ENCODE peak calls at places on chromosomes 5 and 9, in five cellular contexts. B is HepG2, J is small intestine, K is fibroblast of lung, R is prostate gland. W is an unnamed sample. For H3K4me1, the result is how much of the 10 kb centered on the place peaks cover.

GRCh38 chr9:78187763-78188495 is 47.9 kb upstream of the CEP78 start:
- DNase-seq in B (no peak), J (no peak), K (no peak), R (no peak), W (no peak)

GRCh38 chr9:114633452-114634089 is 22.5 kb downstream of the TMEM268 start:
- DNase-seq in B (no peak), J (no peak), K (no peak), R (no peak), W (no peak)

GRCh38 chr5:98836175-98836574 is 62.7 kb downstream of the RGMB start:
- DNase-seq in B (no peak), J (no peak), K (no peak), R (no peak), W (no peak)

GRCh38 chr9:89740722-89741121 is 135.9 kb downstream of the GADD45G start:
- DNase-seq in B (no peak), J (peak), K (no peak), R (no peak), W (no peak)

GRCh38 chr5:106964102-106964501 is 706.6 kb downstream of the EFNA5 start:
- DNase-seq in B (no peak), J (peak), K (peak), R (no peak), W (no peak)

GRCh38 chr5:65796269-65796668 is 74.3 kb downstream of the NLN start:
- DNase-seq in B (no peak), J (no peak), K (no peak), R (no peak), W (no peak)

GRCh38 chr5:178131446-178131996 is 707 bp downstream of the RMND5B start:
- DNase-seq in B (no peak), J (no peak), K (no peak), R (no peak), W (no peak)

GRCh38 chr5:122152266-122152900 is 23.0 kb downstream of the ZNF474 start:
- DNase-seq in B (no peak), J (no peak), K (no peak), R (no peak), W (no peak)

GRCh38 chr9:36964791-36965190 is 69.3 kb downstream of the PAX5 start:
- DNase-seq in B (no peak), J (no peak), K (no peak), R (no peak), W (no peak)

GRCh38 chr9:136437839-136438547 is 1.7 kb downstream of the INPP5E start:
- DNase-seq in B (no peak), J (no peak), K (peak), R (no peak), W (no peak)

GRCh38 chr9:113910036-113910639 is 34.0 kb downstream of the ZNF618 start:
- DNase-seq in B (no peak), J (peak), K (no peak), R (peak), W (peak)

GRCh38 chr9:92295240-92295790 is 1.8 kb upstream of the IARS1 start:
- DNase-seq in B (no peak), J (no peak), K (no peak), R (no peak), W (peak)

GRCh38 chr9:37034320-37034937 is 361 bp upstream of the PAX5 start:
- DNase-seq in B (no peak), J (no peak), K (no peak), R (peak), W (no peak)

GRCh38 chr5:56561-57290 is 35.2 kb upstream of the PLEKHG4B start:
- DNase-seq in B (no peak), J (no peak), K (peak), R (no peak), W (no peak)

GRCh38 chr9:37329576-37329975 is 92.9 kb upstream of the GRHPR start:
- DNase-seq in B (no peak), J (peak), K (peak), R (no peak), W (no peak)

GRCh38 chr5:123803359-123803758 is 291.4 kb downstream of the CSNK1G3 start:
- DNase-seq in B (no peak), J (no peak), K (no peak), R (no peak), W (no peak)

GRCh38 chr5:73821003-73821402 is 195.0 kb downstream of the ARHGEF28 start:
- DNase-seq in B (no peak), J (no peak), K (no peak), R (no peak), W (no peak)

GRCh38 chr5:54969856-54970828 is 15.3 kb downstream of the ESM1 start:
- DNase-seq in B (no peak), J (no peak), K (no peak), R (no peak), W (no peak)

GRCh38 chr9:87567566-87567965 is 69.9 kb downstream of the DAPK1 start:
- DNase-seq in B (no peak), J (no peak), K (peak), R (no peak), W (no peak)

GRCh38 chr9:18768951-18769622 is 263.9 kb downstream of the SAXO1 start:
- DNase-seq in B (no peak), J (no peak), K (no peak), R (no peak), W (no peak)

GRCh38 chr5:142981886-142982820 is 212.0 kb downstream of the ARHGAP26 start:
- DNase-seq in B (peak), J (peak), K (peak), R (peak), W (peak)

GRCh38 chr5:143812085-143812705 is at the start of gene HMHB1:
- DNase-seq in B (no peak), J (no peak), K (no peak), R (no peak), W (no peak)

GRCh38 chr5:5572983-5573797 is 150.7 kb downstream of the ICE1 start:
- DNase-seq in B (no peak), J (no peak), K (no peak), R (no peak), W (no peak)

GRCh38 chr5:31900296-31900865 is 261.4 kb downstream of the PDZD2 start:
- DNase-seq in B (no peak), J (no peak), K (no peak), R (no peak), W (no peak)

GRCh38 chr5:162786234-162786633 is 651.2 kb upstream of the CCNG1 start:
- DNase-seq in B (no peak), J (no peak), K (no peak), R (no peak), W (no peak)

GRCh38 chr9:94639045-94639995 is at the start of gene FBP1:
- DNase-seq in B (no peak), J (peak), K (peak), R (no peak), W (peak)

GRCh38 chr5:115418788-115419187 is 122.3 kb upstream of the CCDC112 start:
- DNase-seq in B (no peak), J (peak), K (no peak), R (no peak), W (no peak)

GRCh38 chr5:80686757-80687156 is 32.0 kb upstream of the DHFR start:
- DNase-seq in B (peak), J (no peak), K (peak), R (no peak), W (no peak)

GRCh38 chr9:88938181-88938580 is 53.1 kb upstream of the S1PR3 start:
- DNase-seq in B (no peak), J (no peak), K (no peak), R (no peak), W (no peak)

GRCh38 chr9:130030821-130031481 is 12.0 kb downstream of the FNBP1 start:
- DNase-seq in B (peak), J (no peak), K (no peak), R (no peak), W (no peak)

GRCh38 chr9:130028493-130029222 is 14.3 kb downstream of the FNBP1 start:
- DNase-seq in B (peak), J (no peak), K (no peak), R (no peak), W (no peak)

GRCh38 chr9:130029591-130029990 is 13.4 kb downstream of the FNBP1 start:
- DNase-seq in B (no peak), J (no peak), K (no peak), R (no peak), W (no peak)

GRCh38 chr9:130027533-130028370 is 15.2 kb downstream of the FNBP1 start:
- DNase-seq in B (no peak), J (no peak), K (no peak), R (no peak), W (no peak)

DNA sequence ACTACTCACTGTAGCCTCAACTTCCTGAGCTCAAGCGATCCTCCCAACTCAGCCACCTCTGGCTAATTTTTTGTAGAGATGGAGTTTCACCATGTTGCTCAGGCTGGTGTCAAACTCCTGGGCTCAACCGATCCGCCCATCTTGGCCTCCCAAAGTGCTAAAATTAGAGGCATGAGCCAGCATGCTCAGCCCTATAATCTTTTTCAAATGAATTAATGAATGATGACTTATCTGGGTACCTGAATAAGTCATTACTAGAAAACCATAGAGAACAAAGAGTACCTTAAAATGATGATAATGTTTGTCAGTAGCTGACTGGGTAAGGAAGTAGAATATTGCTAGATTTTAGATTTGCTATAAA is 13.8 kb downstream of the FNBP1 start:
- DNase-seq in B (no peak), J (no peak), K (no peak), R (no peak), W (no peak)
- H3K4me3 ChIP-seq in B (no peak), J (no peak), K (no peak), R (no peak), W (no peak)

GRCh38 chr5:174729075-174729680 is 4.8 kb downstream of the MSX2 start:
- DNase-seq in B (no peak), J (no peak), K (no peak), R (no peak), W (no peak)
- H3K4me1 ChIP-seq in B (under half), J (under half), K (under half), R (under half), W (under half)

DNA sequence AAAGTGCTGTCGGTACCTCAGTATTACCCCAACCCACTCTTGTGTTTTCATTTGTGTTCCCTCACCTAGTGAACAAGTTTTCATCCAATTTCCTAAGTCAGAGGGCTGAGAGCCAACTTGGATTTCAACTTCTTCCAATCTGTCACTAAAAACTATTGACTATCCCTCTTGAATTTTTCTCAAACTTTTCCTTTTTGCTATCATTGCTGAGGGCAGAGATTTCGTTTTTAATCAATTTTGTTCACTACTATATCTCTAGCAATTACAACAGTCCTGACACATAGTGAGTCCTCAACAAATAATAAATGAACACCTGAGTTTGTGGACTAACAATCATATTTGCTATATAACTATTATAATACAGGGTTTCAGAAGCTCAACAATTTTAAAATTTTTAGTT is 29.0 kb downstream of the MEIKIN start:
- DNase-seq in B (no peak), J (no peak), K (no peak), R (no peak), W (no peak)
- H3K4me3 ChIP-seq in B (no peak), J (no peak), K (no peak), R (no peak), W (no peak)

GRCh38 chr5:170849374-170849773 is 12.4 kb upstream of the RANBP17 start:
- DNase-seq in B (no peak), J (no peak), K (no peak), R (no peak), W (no peak)

GRCh38 chr5:170848033-170848432 is 13.8 kb upstream of the RANBP17 start:
- DNase-seq in B (no peak), J (no peak), K (no peak), R (no peak), W (no peak)

GRCh38 chr5:170844651-170845050 is 17.2 kb upstream of the RANBP17 start:
- DNase-seq in B (no peak), J (no peak), K (no peak), R (no peak), W (no peak)

GRCh38 chr5:170846416-170846815 is 15.4 kb upstream of the RANBP17 start:
- DNase-seq in B (no peak), J (no peak), K (no peak), R (no peak), W (no peak)

GRCh38 chr5:170843870-170844269 is 17.9 kb upstream of the RANBP17 start:
- DNase-seq in B (no peak), J (no peak), K (no peak), R (no peak), W (no peak)
- H3K4me1 ChIP-seq in B (under half), J (under half), K (under half), R (under half), W (under half)

DNA sequence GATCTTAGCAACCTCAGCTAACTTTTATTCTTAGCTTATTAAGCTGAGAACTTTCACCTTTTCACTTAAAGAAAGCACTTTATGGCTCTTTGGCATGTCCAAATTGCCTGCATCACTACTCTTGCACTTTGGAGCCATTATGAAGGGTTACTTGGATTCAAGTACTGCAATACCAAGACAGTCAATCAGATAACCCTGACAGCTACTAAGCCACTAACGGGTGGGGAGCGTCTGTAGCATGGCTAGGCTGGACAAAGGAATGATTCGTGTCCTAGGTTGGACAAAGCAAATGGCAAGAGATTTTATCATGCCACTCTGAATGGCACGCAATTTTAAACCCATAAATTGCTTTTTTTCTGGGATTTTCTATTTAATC is 39.6 kb downstream of the TRPM6 start:
- DNase-seq in B (no peak), J (peak), K (no peak), R (no peak), W (no peak)
- H3K4me3 ChIP-seq in B (no peak), J (no peak), K (no peak), R (no peak), W (no peak)

DNA sequence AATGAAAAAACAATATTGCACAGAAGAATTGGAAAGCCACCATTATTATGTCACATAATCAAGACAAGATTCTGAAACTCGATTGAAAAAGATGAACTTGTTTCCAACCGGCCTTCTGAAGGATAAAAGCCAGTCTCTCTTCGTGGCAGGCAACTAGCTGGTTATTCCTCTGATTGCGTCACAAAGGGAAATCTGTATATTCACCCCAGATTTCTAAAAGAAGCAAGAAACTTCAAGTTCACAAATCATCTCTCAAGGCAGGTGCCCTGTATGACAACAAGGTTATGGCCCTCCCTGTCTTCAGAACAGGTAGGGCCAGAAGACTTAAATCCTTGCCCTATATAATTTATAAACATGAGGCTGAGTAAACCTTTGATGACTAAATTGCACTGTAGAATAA is 2.8 kb upstream of the KLF4 start:
- DNase-seq in B (no peak), J (no peak), K (peak), R (no peak), W (no peak)
- H3K4me1 ChIP-seq in B (under half), J (under half), K (under half), R (under half), W (half or more)

GRCh38 chr5:68669864-68670263 is 423.9 kb upstream of the SLC30A5 start:
- DNase-seq in B (no peak), J (no peak), K (no peak), R (no peak), W (no peak)

GRCh38 chr5:68673451-68674180 is 420.2 kb upstream of the SLC30A5 start:
- DNase-seq in B (peak), J (no peak), K (no peak), R (peak), W (no peak)
- H3K4me3 ChIP-seq in B (no peak), J (no peak), K (no peak), R (no peak), W (peak)

DNA sequence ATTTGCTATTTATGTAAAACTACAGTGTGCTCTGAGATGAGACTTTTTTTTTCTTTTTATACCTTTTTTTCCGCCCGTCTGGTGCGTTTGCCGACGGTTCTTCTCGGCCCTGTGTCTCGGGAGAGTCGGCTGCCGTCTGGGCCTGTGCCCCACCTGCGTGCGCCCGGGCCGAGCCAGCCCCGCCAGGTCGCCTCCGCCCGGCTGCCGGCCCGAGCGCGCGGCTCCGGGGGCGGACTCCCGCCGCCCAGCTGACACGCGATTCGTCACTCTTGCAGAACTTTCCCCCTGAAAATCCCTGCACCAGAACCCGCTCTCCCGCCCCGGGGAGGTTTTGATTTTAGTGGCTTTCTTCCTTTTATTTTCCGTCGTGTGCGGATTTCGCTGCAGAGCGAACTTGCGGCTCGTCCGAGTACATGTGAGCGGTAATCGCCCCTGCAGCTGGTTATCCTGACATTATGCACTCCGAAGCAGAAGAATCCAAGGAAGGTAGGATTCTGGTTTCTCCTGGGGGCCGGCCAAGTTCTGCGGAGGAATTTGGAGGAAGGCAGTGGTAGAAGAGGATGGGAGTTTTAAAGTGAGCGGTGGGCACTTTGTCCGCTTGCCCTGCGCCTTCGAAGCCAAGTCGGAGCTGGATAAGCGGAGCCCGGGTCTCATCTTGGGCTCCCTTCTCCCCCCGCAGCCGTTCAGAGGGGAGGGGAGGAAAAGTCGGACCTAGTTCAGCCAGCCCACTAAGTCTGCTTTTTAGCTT is at the start of gene TNFAIP8:
- DNase-seq in B (peak), J (peak), K (peak), R (peak), W (peak)
- H3K4me1 ChIP-seq in B (under half), J (under half), K (under half), R (under half), W (half or more)

DNA sequence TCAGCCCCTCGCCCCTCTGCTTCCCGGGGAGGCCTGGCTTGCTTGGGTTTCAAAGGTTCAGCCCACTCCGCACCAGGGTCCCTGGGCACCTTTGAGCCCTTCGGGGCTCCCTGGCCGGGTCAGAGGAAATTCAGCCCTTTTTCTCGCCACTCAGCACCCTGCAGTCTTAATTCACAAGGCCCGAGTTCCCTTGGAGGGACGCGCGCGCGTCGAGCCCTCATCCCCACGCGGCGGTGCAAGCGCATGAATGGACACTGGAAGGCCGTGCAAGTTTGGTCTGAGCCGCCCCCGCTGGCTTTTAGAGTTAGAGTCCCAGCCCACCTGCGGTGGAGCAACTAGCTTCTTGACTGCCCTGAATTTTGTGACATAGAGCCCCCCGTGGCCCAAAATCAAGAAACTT is 4.5 kb downstream of the EBF1 start:
- DNase-seq in B (no peak), J (no peak), K (no peak), R (no peak), W (no peak)
- H3K4me3 ChIP-seq in B (no peak), J (no peak), K (no peak), R (no peak), W (peak)

GRCh38 chr5:158519433-158520025 is 580.2 kb downstream of the EBF1 start:
- DNase-seq in B (peak), J (no peak), K (peak), R (no peak), W (no peak)
- H3K4me1 ChIP-seq in B (under half), J (under half), K (under half), R (under half), W (under half)

W was measured in stomach.